ENCODE peak calls at places on chromosomes 12 and 14, in eight cellular contexts. One of them, this sample, is unnamed.

GRCh38 chr14:77301103-77301502 is 19.6 kb downstream of the POMT2 start:
- DNase-seq in osteocyte: peak
- DNase-seq in stimulated activated CD4-positive, alpha-beta T cell treated with anti-CD3 and anti-CD28 coated beads, Interleukin-4, amount 100 ng/mL, for 48 hours: peak
- DNase-seq in left ventricle myocardium inferior: peak
- DNase-seq in transverse colon: peak
- DNase-seq in NCI-H460: peak
- DNase-seq in HEK293T: peak
- DNase-seq in stimulated activated CD8-positive, alpha-beta memory T cell treated with anti-CD3 and anti-CD28 coated beads, Interleukin-7, amount 100 ng/mL, for 1 hour: peak
- DNase-seq in this sample: peak

GRCh38 chr14:36383674-36384421 is 63.4 kb upstream of the MBIP start:
- DNase-seq in osteocyte: no peak
- DNase-seq in stimulated activated CD4-positive, alpha-beta T cell treated with anti-CD3 and anti-CD28 coated beads, Interleukin-4, amount 100 ng/mL, for 48 hours: no peak
- DNase-seq in left ventricle myocardium inferior: peak
- DNase-seq in transverse colon: no peak
- DNase-seq in NCI-H460: no peak
- DNase-seq in HEK293T: no peak
- DNase-seq in stimulated activated CD8-positive, alpha-beta memory T cell treated with anti-CD3 and anti-CD28 coated beads, Interleukin-7, amount 100 ng/mL, for 1 hour: no peak
- DNase-seq in this sample: peak

GRCh38 chr12:78204926-78205325 is 374.2 kb downstream of the NAV3 start:
- DNase-seq in osteocyte: no peak
- DNase-seq in stimulated activated CD4-positive, alpha-beta T cell treated with anti-CD3 and anti-CD28 coated beads, Interleukin-4, amount 100 ng/mL, for 48 hours: no peak
- DNase-seq in left ventricle myocardium inferior: no peak
- DNase-seq in transverse colon: no peak
- DNase-seq in NCI-H460: no peak
- DNase-seq in HEK293T: no peak
- DNase-seq in stimulated activated CD8-positive, alpha-beta memory T cell treated with anti-CD3 and anti-CD28 coated beads, Interleukin-7, amount 100 ng/mL, for 1 hour: no peak
- DNase-seq in this sample: no peak

GRCh38 chr12:100356646-100357223 is at the start of gene SLC17A8:
- DNase-seq in osteocyte: no peak
- DNase-seq in stimulated activated CD4-positive, alpha-beta T cell treated with anti-CD3 and anti-CD28 coated beads, Interleukin-4, amount 100 ng/mL, for 48 hours: no peak
- DNase-seq in left ventricle myocardium inferior: no peak
- DNase-seq in transverse colon: peak
- DNase-seq in NCI-H460: no peak
- DNase-seq in HEK293T: no peak
- DNase-seq in stimulated activated CD8-positive, alpha-beta memory T cell treated with anti-CD3 and anti-CD28 coated beads, Interleukin-7, amount 100 ng/mL, for 1 hour: no peak
- DNase-seq in this sample: no peak

GRCh38 chr14:94773017-94773681 is 3.2 kb upstream of the GSC start:
- DNase-seq in osteocyte: no peak
- DNase-seq in stimulated activated CD4-positive, alpha-beta T cell treated with anti-CD3 and anti-CD28 coated beads, Interleukin-4, amount 100 ng/mL, for 48 hours: no peak
- DNase-seq in left ventricle myocardium inferior: no peak
- DNase-seq in transverse colon: no peak
- DNase-seq in NCI-H460: no peak
- DNase-seq in HEK293T: no peak
- DNase-seq in stimulated activated CD8-positive, alpha-beta memory T cell treated with anti-CD3 and anti-CD28 coated beads, Interleukin-7, amount 100 ng/mL, for 1 hour: no peak
- DNase-seq in this sample: no peak

GRCh38 chr12:1593232-1594044 is 943 bp downstream of the FBXL14 start:
- DNase-seq in osteocyte: no peak
- DNase-seq in stimulated activated CD4-positive, alpha-beta T cell treated with anti-CD3 and anti-CD28 coated beads, Interleukin-4, amount 100 ng/mL, for 48 hours: peak
- DNase-seq in left ventricle myocardium inferior: peak
- DNase-seq in transverse colon: peak
- DNase-seq in NCI-H460: no peak
- DNase-seq in HEK293T: peak
- DNase-seq in stimulated activated CD8-positive, alpha-beta memory T cell treated with anti-CD3 and anti-CD28 coated beads, Interleukin-7, amount 100 ng/mL, for 1 hour: peak
- DNase-seq in this sample: peak

GRCh38 chr12:124914392-124915248 is at the start of gene UBC:
- DNase-seq in osteocyte: peak
- DNase-seq in stimulated activated CD4-positive, alpha-beta T cell treated with anti-CD3 and anti-CD28 coated beads, Interleukin-4, amount 100 ng/mL, for 48 hours: peak
- DNase-seq in left ventricle myocardium inferior: peak
- DNase-seq in transverse colon: peak
- DNase-seq in NCI-H460: peak
- DNase-seq in HEK293T: peak
- DNase-seq in stimulated activated CD8-positive, alpha-beta memory T cell treated with anti-CD3 and anti-CD28 coated beads, Interleukin-7, amount 100 ng/mL, for 1 hour: peak
- DNase-seq in this sample: peak

GRCh38 chr14:42424501-42424900 is 817.8 kb downstream of the LRFN5 start:
- DNase-seq in osteocyte: no peak
- DNase-seq in stimulated activated CD4-positive, alpha-beta T cell treated with anti-CD3 and anti-CD28 coated beads, Interleukin-4, amount 100 ng/mL, for 48 hours: no peak
- DNase-seq in left ventricle myocardium inferior: no peak
- DNase-seq in transverse colon: no peak
- DNase-seq in NCI-H460: no peak
- DNase-seq in HEK293T: no peak
- DNase-seq in stimulated activated CD8-positive, alpha-beta memory T cell treated with anti-CD3 and anti-CD28 coated beads, Interleukin-7, amount 100 ng/mL, for 1 hour: no peak
- DNase-seq in this sample: no peak

GRCh38 chr14:27015046-27015445 is 417.2 kb upstream of the NOVA1 start:
- DNase-seq in osteocyte: no peak
- DNase-seq in stimulated activated CD4-positive, alpha-beta T cell treated with anti-CD3 and anti-CD28 coated beads, Interleukin-4, amount 100 ng/mL, for 48 hours: no peak
- DNase-seq in left ventricle myocardium inferior: no peak
- DNase-seq in transverse colon: no peak
- DNase-seq in NCI-H460: no peak
- DNase-seq in HEK293T: no peak
- DNase-seq in stimulated activated CD8-positive, alpha-beta memory T cell treated with anti-CD3 and anti-CD28 coated beads, Interleukin-7, amount 100 ng/mL, for 1 hour: no peak
- DNase-seq in this sample: no peak

GRCh38 chr12:89183985-89184435 is 168.3 kb downstream of the DUSP6 start:
- DNase-seq in osteocyte: no peak
- DNase-seq in stimulated activated CD4-positive, alpha-beta T cell treated with anti-CD3 and anti-CD28 coated beads, Interleukin-4, amount 100 ng/mL, for 48 hours: no peak
- DNase-seq in left ventricle myocardium inferior: peak
- DNase-seq in transverse colon: peak
- DNase-seq in NCI-H460: peak
- DNase-seq in HEK293T: no peak
- DNase-seq in stimulated activated CD8-positive, alpha-beta memory T cell treated with anti-CD3 and anti-CD28 coated beads, Interleukin-7, amount 100 ng/mL, for 1 hour: no peak
- DNase-seq in this sample: no peak

GRCh38 chr12:48995061-48995879 is 3.9 kb downstream of the DDN start:
- DNase-seq in osteocyte: peak
- DNase-seq in stimulated activated CD4-positive, alpha-beta T cell treated with anti-CD3 and anti-CD28 coated beads, Interleukin-4, amount 100 ng/mL, for 48 hours: no peak
- DNase-seq in left ventricle myocardium inferior: peak
- DNase-seq in transverse colon: peak
- DNase-seq in NCI-H460: peak
- DNase-seq in HEK293T: peak
- DNase-seq in stimulated activated CD8-positive, alpha-beta memory T cell treated with anti-CD3 and anti-CD28 coated beads, Interleukin-7, amount 100 ng/mL, for 1 hour: no peak
- DNase-seq in this sample: peak

GRCh38 chr12:100666588-100666987 is 93.1 kb downstream of the GAS2L3 start:
- DNase-seq in osteocyte: no peak
- DNase-seq in stimulated activated CD4-positive, alpha-beta T cell treated with anti-CD3 and anti-CD28 coated beads, Interleukin-4, amount 100 ng/mL, for 48 hours: no peak
- DNase-seq in left ventricle myocardium inferior: no peak
- DNase-seq in transverse colon: no peak
- DNase-seq in NCI-H460: no peak
- DNase-seq in HEK293T: no peak
- DNase-seq in stimulated activated CD8-positive, alpha-beta memory T cell treated with anti-CD3 and anti-CD28 coated beads, Interleukin-7, amount 100 ng/mL, for 1 hour: no peak
- DNase-seq in this sample: no peak

GRCh38 chr14:105577339-105577861 is 51.0 kb downstream of the TMEM121 start:
- DNase-seq in osteocyte: peak
- DNase-seq in stimulated activated CD4-positive, alpha-beta T cell treated with anti-CD3 and anti-CD28 coated beads, Interleukin-4, amount 100 ng/mL, for 48 hours: no peak
- DNase-seq in left ventricle myocardium inferior: no peak
- DNase-seq in transverse colon: no peak
- DNase-seq in NCI-H460: no peak
- DNase-seq in HEK293T: no peak
- DNase-seq in stimulated activated CD8-positive, alpha-beta memory T cell treated with anti-CD3 and anti-CD28 coated beads, Interleukin-7, amount 100 ng/mL, for 1 hour: no peak
- DNase-seq in this sample: no peak

GRCh38 chr14:55136868-55137785 is 8.1 kb downstream of the LGALS3 start:
- DNase-seq in osteocyte: no peak
- DNase-seq in stimulated activated CD4-positive, alpha-beta T cell treated with anti-CD3 and anti-CD28 coated beads, Interleukin-4, amount 100 ng/mL, for 48 hours: no peak
- DNase-seq in left ventricle myocardium inferior: peak
- DNase-seq in transverse colon: peak
- DNase-seq in NCI-H460: no peak
- DNase-seq in HEK293T: no peak
- DNase-seq in stimulated activated CD8-positive, alpha-beta memory T cell treated with anti-CD3 and anti-CD28 coated beads, Interleukin-7, amount 100 ng/mL, for 1 hour: no peak
- DNase-seq in this sample: peak

GRCh38 chr14:29163109-29163508 is 396.5 kb downstream of the FOXG1 start:
- DNase-seq in osteocyte: no peak
- DNase-seq in stimulated activated CD4-positive, alpha-beta T cell treated with anti-CD3 and anti-CD28 coated beads, Interleukin-4, amount 100 ng/mL, for 48 hours: no peak
- DNase-seq in left ventricle myocardium inferior: no peak
- DNase-seq in transverse colon: no peak
- DNase-seq in NCI-H460: no peak
- DNase-seq in HEK293T: no peak
- DNase-seq in stimulated activated CD8-positive, alpha-beta memory T cell treated with anti-CD3 and anti-CD28 coated beads, Interleukin-7, amount 100 ng/mL, for 1 hour: no peak
- DNase-seq in this sample: no peak